ENCODE peak calls at places on chromosomes 11 and 22, in nine cellular contexts. D, F, S, V, M, O, N, U and J are unnamed samples.

GRCh38 chr11:77361184-77361583 is 59.7 kb upstream of the GDPD4 start:
- DNase-seq in D (no peak), F (no peak), S (no peak), V (peak; percentile 58), M (no peak), O (peak; percentile 17), N (no peak), U (no peak), J (no peak)

GRCh38 chr11:134951305-134951700 is 539.3 kb upstream of the B3GAT1 start:
- DNase-seq in D (no peak), F (no peak), S (peak; percentile 67), V (no peak), M (no peak), O (peak; percentile 54), N (no peak), U (no peak), J (peak; percentile 81)

GRCh38 chr11:122717264-122717867 is 61.8 kb downstream of the UBASH3B start:
- DNase-seq in D (no peak), F (peak; percentile 51), S (no peak), V (no peak), M (no peak), O (no peak), N (no peak), U (no peak), J (no peak)

GRCh38 chr11:15123849-15124248 is 9.1 kb downstream of the INSC start:
- DNase-seq in D (no peak), F (no peak), S (peak; percentile 65), V (peak; percentile 49), M (no peak), O (peak; percentile 81), N (no peak), U (no peak), J (no peak)

GRCh38 chr11:120525285-120526085 is 13.9 kb downstream of the GRIK4 start:
- DNase-seq in D (peak; percentile 12), F (peak; percentile 22), S (no peak), V (no peak), M (no peak), O (no peak), N (no peak), U (no peak), J (no peak)

GRCh38 chr11:125091247-125091876 is 20.1 kb downstream of the TMEM218 start:
- DNase-seq in D (no peak), F (peak; percentile 43), S (peak; percentile 86), V (peak; percentile 95), M (peak; percentile 46), O (peak; percentile 81), N (no peak), U (no peak), J (no peak)

GRCh38 chr11:119788096-119788883 is 59.3 kb upstream of the NECTIN1 start:
- DNase-seq in D (no peak), F (peak; percentile 36), S (no peak), V (no peak), M (no peak), O (no peak), N (no peak), U (no peak), J (peak; percentile 21)

GRCh38 chr11:3163241-3163981 is 1.7 kb downstream of the OSBPL5 start:
- DNase-seq in D (no peak), F (peak; percentile 36), S (no peak), V (no peak), M (no peak), O (no peak), N (no peak), U (no peak), J (peak; percentile 38)

GRCh38 chr11:29446132-29446531 is 570.7 kb downstream of the KCNA4 start:
- DNase-seq in D (no peak), F (no peak), S (no peak), V (no peak), M (no peak), O (no peak), N (no peak), U (no peak), J (no peak)

GRCh38 chr22:46045459-46046298 is 68.7 kb upstream of the WNT7B start:
- DNase-seq in D (peak; percentile 54), F (peak; percentile 47), S (no peak), V (no peak), M (no peak), O (no peak), N (no peak), U (no peak), J (peak; percentile 57)

GRCh38 chr11:5624489-5625278 is at the start of gene TRIM34:
- DNase-seq in D (no peak), F (no peak), S (peak; percentile 68), V (peak; percentile 63), M (peak; percentile 61), O (peak; percentile 85), N (no peak), U (peak; percentile 53), J (no peak)

GRCh38 chr22:47013861-47014635 is 251.6 kb downstream of the TBC1D22A start:
- DNase-seq in D (no peak), F (no peak), S (no peak), V (no peak), M (no peak), O (no peak), N (no peak), U (no peak), J (peak; percentile 70)

GRCh38 chr11:117180020-117180419 is 1.5 kb downstream of the SIDT2 start:
- DNase-seq in D (no peak), F (no peak), S (no peak), V (no peak), M (no peak), O (peak; percentile 48), N (no peak), U (no peak), J (no peak)

GRCh38 chr22:45072322-45072903 is 62.6 kb upstream of the PHF21B start:
- DNase-seq in D (no peak), F (no peak), S (peak; percentile 48), V (peak; percentile 79), M (no peak), O (peak; percentile 57), N (no peak), U (peak; percentile 84), J (no peak)

DNA sequence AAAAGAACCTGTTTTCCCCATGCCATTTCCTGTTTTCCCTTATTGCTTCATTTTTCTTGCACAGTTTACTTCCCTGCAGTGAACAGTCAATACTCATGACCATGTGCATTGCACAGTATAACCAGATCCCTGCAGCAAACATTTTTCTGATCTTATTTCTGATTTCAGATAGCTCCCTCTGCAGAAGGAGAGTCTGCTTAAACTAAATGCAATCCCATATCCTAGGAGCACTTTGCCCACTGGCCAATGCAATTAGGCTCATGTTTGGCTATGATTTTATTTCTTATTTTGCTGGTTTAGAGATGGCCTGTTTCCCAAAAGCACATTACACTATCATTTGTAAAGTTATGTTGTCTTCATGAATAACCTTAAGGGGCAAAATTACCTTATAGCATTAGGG is 96.7 kb upstream of the CD44 start:
- DNase-seq in D (no peak), F (no peak), S (no peak), V (peak; percentile 41), M (no peak), O (peak; percentile 22), N (no peak), U (no peak), J (no peak)
- H3K4me1 ChIP-seq in D (no peaks in the 10 kb centered on the region), F (peaks cover 53% of the 10 kb centered on the region), S (peaks cover 4% of the 10 kb centered on the region), V (peaks cover 51% of the 10 kb centered on the region), M (peaks cover 71% of the 10 kb centered on the region), O (peaks cover 4% of the 10 kb centered on the region), N (peaks cover 38% of the 10 kb centered on the region), U (no peaks in the 10 kb centered on the region), J (no peaks in the 10 kb centered on the region)

DNA sequence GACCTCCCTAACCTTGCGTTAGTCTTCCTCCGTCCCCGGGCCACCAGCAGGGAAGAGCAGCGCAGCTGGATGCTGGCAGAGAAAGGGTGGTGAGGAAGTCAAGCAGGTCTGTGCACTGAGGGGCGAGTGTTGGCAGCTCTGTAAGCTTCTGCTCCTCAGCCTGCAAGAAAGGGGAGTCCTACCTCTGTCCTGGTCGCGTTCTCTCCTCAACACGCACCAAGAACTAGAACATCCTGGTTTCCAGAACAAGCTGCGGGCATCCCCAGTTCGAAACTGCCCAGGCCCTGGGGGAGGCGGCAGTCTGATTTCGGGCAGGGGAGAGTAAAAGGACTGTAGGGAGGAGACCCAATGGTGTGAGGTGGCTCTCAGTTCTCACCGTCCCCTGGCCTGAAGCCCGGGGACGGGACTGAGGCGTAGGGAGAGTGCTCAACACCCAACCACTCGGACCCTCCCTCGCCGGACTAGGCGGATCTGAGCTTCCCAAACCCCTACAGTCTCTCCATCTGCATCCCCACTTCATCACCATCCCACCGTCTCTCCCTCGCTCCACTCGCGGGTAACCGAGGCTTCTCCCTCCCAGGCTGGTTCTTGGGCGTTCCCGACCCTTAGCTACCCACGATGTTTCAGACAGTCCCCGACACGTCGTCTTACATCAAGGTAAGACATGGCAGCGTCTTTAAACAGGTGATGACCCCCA is 7.7 kb upstream of the FLI1 start:
- DNase-seq in D (no peak), F (no peak), S (no peak), V (no peak), M (no peak), O (peak; percentile 21), N (no peak), U (peak; percentile 74), J (no peak)
- H3K4me3 ChIP-seq in D (peak overlapping the region; percentile 42), F (peak overlapping the region; percentile 51), S (no peak overlapping the region), V (no peak overlapping the region), M (no peak overlapping the region), O (no peak overlapping the region), N (peak overlapping the region; percentile 62), U (peak overlapping the region; percentile 39), J (no peak overlapping the region)

DNA sequence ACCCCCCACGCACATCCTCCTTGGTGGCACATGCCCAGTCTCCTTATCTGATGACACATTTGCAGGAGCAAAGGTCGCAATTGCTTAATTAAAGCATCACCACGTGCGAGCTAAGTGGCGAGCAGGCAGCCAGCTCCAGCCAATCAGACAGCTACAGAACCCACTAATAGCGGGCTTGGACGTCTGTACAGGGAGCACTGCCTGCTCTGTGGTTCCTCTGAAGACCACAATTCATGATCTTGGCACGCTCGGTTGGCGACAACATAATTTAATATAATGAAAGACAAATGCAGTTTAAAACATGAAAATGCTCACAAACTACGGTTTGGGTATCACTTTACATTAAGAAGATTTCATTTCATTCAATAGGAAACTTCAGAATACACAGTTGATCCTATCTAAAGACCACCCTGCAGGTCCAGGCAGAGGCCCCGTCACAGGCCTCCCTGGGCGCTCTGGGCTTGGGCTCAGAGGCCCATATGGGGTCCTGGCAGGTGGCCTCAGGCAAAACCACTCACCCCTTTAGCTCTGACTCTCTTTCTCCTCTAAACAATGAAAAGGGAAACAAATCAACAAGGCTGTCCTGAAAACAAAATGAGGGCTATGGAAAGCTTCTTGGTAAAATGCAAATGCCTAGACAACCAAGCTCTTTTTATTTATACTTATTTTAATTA is 10.4 kb downstream of the PACSIN2 start:
- DNase-seq in D (no peak), F (peak; percentile 59), S (peak; percentile 68), V (no peak), M (no peak), O (peak; percentile 82), N (no peak), U (no peak), J (peak; percentile 55)
- H3K4me1 ChIP-seq in D (peaks cover 2% of the 10 kb centered on the region), F (peaks cover 91% of the 10 kb centered on the region), S (peaks cover 36% of the 10 kb centered on the region), V (peaks cover 81% of the 10 kb centered on the region), M (peaks cover 75% of the 10 kb centered on the region), O (peaks cover 43% of the 10 kb centered on the region), N (peaks cover 90% of the 10 kb centered on the region), U (peaks cover 38% of the 10 kb centered on the region), J (peaks cover 14% of the 10 kb centered on the region)

DNA sequence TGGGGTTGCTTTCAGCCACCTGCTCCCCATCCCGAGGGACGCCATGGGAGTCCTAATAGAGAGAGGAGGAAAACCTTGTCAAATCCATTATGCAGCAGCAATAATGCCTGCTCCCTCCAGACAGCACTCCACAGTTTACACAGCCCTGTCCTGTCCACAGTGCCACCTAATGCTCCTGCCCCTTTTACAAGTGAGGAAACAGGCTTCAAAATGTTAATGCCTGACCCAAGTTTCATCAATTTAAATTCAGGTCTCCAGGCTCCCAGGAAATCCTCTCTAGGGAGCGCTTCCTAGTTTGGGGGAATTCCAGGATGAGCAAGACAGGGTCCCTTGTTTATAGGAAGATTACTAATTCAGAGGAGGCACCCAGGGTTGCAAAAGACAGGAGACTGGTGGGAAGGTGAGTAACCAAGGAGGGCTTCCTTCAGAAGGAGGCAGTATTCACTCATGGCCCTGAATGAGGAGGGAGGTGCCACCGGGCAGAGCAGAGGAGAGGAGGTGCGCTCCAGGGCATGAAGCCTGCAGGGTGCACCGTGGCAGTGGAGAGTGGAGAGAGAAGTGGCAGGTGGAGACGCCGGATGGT is 1.5 kb downstream of the TMEM132A start:
- DNase-seq in D (no peak), F (no peak), S (no peak), V (peak; percentile 66), M (no peak), O (peak; percentile 85), N (no peak), U (no peak), J (no peak)
- H3K4me3 ChIP-seq in D (no peak overlapping the region), F (peak overlapping the region; percentile 64), S (no peak overlapping the region), V (peak overlapping the region; percentile 74), M (no peak overlapping the region), O (no peak overlapping the region), N (peak overlapping the region; percentile 81), U (peak overlapping the region; percentile 82), J (no peak overlapping the region)